ENCODE peak calls at places on chromosome 3, in seven cellular contexts. One of them, this sample, is unnamed.

GRCh38 chr3:66991478-66991877 is 6.6 kb upstream of the KBTBD8 start:
- DNase-seq in bronchial epithelial cell: peak
- DNase-seq in LNCaP clone FGC: no peak
- DNase-seq in B cell: no peak
- DNase-seq in GM10248: no peak
- DNase-seq in D721Med: peak
- DNase-seq in tibial artery: no peak
- DNase-seq in this sample: no peak

GRCh38 chr3:100715176-100715575 is 5.9 kb downstream of the TFG start:
- DNase-seq in bronchial epithelial cell: no peak
- DNase-seq in LNCaP clone FGC: no peak
- DNase-seq in B cell: no peak
- DNase-seq in GM10248: no peak
- DNase-seq in D721Med: no peak
- DNase-seq in tibial artery: no peak
- DNase-seq in this sample: no peak

GRCh38 chr3:141686477-141687280 is 51.4 kb upstream of the RNF7 start:
- DNase-seq in bronchial epithelial cell: peak
- DNase-seq in LNCaP clone FGC: no peak
- DNase-seq in B cell: no peak
- DNase-seq in GM10248: no peak
- DNase-seq in D721Med: no peak
- DNase-seq in tibial artery: peak
- DNase-seq in this sample: no peak

GRCh38 chr3:173225351-173225750 is 84.3 kb upstream of the SPATA16 start:
- DNase-seq in bronchial epithelial cell: no peak
- DNase-seq in LNCaP clone FGC: no peak
- DNase-seq in B cell: no peak
- DNase-seq in GM10248: no peak
- DNase-seq in D721Med: no peak
- DNase-seq in tibial artery: no peak
- DNase-seq in this sample: no peak

GRCh38 chr3:112738366-112738765 is 97.4 kb upstream of the CCDC80 start:
- DNase-seq in bronchial epithelial cell: peak
- DNase-seq in LNCaP clone FGC: no peak
- DNase-seq in B cell: no peak
- DNase-seq in GM10248: no peak
- DNase-seq in D721Med: no peak
- DNase-seq in tibial artery: no peak
- DNase-seq in this sample: no peak

GRCh38 chr3:97958396-97958795 is 13.8 kb downstream of the RIOX2 start:
- DNase-seq in bronchial epithelial cell: no peak
- DNase-seq in LNCaP clone FGC: no peak
- DNase-seq in B cell: no peak
- DNase-seq in GM10248: no peak
- DNase-seq in D721Med: no peak
- DNase-seq in tibial artery: no peak
- DNase-seq in this sample: no peak

GRCh38 chr3:69197922-69198540 is 75.6 kb upstream of the LMOD3 start:
- DNase-seq in bronchial epithelial cell: no peak
- DNase-seq in LNCaP clone FGC: no peak
- DNase-seq in B cell: no peak
- DNase-seq in GM10248: no peak
- DNase-seq in D721Med: no peak
- DNase-seq in tibial artery: no peak
- DNase-seq in this sample: no peak

GRCh38 chr3:194617827-194618226 is 15.4 kb downstream of the TMEM44 start:
- DNase-seq in bronchial epithelial cell: peak
- DNase-seq in LNCaP clone FGC: no peak
- DNase-seq in B cell: no peak
- DNase-seq in GM10248: no peak
- DNase-seq in D721Med: no peak
- DNase-seq in tibial artery: no peak
- DNase-seq in this sample: no peak

GRCh38 chr3:135170732-135171131 is 375.7 kb downstream of the EPHB1 start:
- DNase-seq in bronchial epithelial cell: no peak
- DNase-seq in LNCaP clone FGC: no peak
- DNase-seq in B cell: no peak
- DNase-seq in GM10248: no peak
- DNase-seq in D721Med: no peak
- DNase-seq in tibial artery: no peak
- DNase-seq in this sample: no peak

GRCh38 chr3:56881035-56881575 is 79.4 kb upstream of the ARHGEF3 start:
- DNase-seq in bronchial epithelial cell: peak
- DNase-seq in LNCaP clone FGC: no peak
- DNase-seq in B cell: no peak
- DNase-seq in GM10248: no peak
- DNase-seq in D721Med: no peak
- DNase-seq in tibial artery: no peak
- DNase-seq in this sample: no peak

GRCh38 chr3:169137943-169138342 is 525.6 kb downstream of the MECOM start:
- DNase-seq in bronchial epithelial cell: no peak
- DNase-seq in LNCaP clone FGC: no peak
- DNase-seq in B cell: no peak
- DNase-seq in GM10248: no peak
- DNase-seq in D721Med: no peak
- DNase-seq in tibial artery: no peak
- DNase-seq in this sample: no peak

GRCh38 chr3:62558549-62559112 is 185.3 kb upstream of the FEZF2 start:
- DNase-seq in bronchial epithelial cell: peak
- DNase-seq in LNCaP clone FGC: no peak
- DNase-seq in B cell: no peak
- DNase-seq in GM10248: peak
- DNase-seq in D721Med: no peak
- DNase-seq in tibial artery: no peak
- DNase-seq in this sample: peak

GRCh38 chr3:62562017-62562416 is 188.7 kb upstream of the FEZF2 start:
- DNase-seq in bronchial epithelial cell: peak
- DNase-seq in LNCaP clone FGC: no peak
- DNase-seq in B cell: no peak
- DNase-seq in GM10248: no peak
- DNase-seq in D721Med: no peak
- DNase-seq in tibial artery: no peak
- DNase-seq in this sample: no peak

GRCh38 chr3:62557983-62558382 is 184.6 kb upstream of the FEZF2 start:
- DNase-seq in bronchial epithelial cell: no peak
- DNase-seq in LNCaP clone FGC: no peak
- DNase-seq in B cell: no peak
- DNase-seq in GM10248: no peak
- DNase-seq in D721Med: no peak
- DNase-seq in tibial artery: no peak
- DNase-seq in this sample: no peak

GRCh38 chr3:62557450-62557849 is 184.1 kb upstream of the FEZF2 start:
- DNase-seq in bronchial epithelial cell: no peak
- DNase-seq in LNCaP clone FGC: no peak
- DNase-seq in B cell: no peak
- DNase-seq in GM10248: no peak
- DNase-seq in D721Med: no peak
- DNase-seq in tibial artery: no peak
- DNase-seq in this sample: no peak

GRCh38 chr3:62559831-62560445 is 186.6 kb upstream of the FEZF2 start:
- DNase-seq in bronchial epithelial cell: peak
- DNase-seq in LNCaP clone FGC: no peak
- DNase-seq in B cell: no peak
- DNase-seq in GM10248: no peak
- DNase-seq in D721Med: no peak
- DNase-seq in tibial artery: no peak
- DNase-seq in this sample: no peak
- TF ChIP-seq CTCF in bronchial epithelial cell: peak
- TF ChIP-seq CTCF in LNCaP clone FGC: peak
- TF ChIP-seq CTCF in B cell: no peak
- TF ChIP-seq CTCF in GM10248: peak
- TF ChIP-seq CTCF in D721Med: peak
- TF ChIP-seq CTCF in tibial artery: peak
- TF ChIP-seq CTCF in this sample: no peak

GRCh38 chr3:192090586-192090985 is 629.6 kb downstream of the PYDC2 start:
- DNase-seq in bronchial epithelial cell: no peak
- DNase-seq in LNCaP clone FGC: no peak
- DNase-seq in B cell: no peak
- DNase-seq in GM10248: no peak
- DNase-seq in D721Med: no peak
- DNase-seq in tibial artery: no peak
- DNase-seq in this sample: no peak

GRCh38 chr3:192092388-192093005 is 631.5 kb downstream of the PYDC2 start:
- DNase-seq in bronchial epithelial cell: no peak
- DNase-seq in LNCaP clone FGC: no peak
- DNase-seq in B cell: no peak
- DNase-seq in GM10248: no peak
- DNase-seq in D721Med: no peak
- DNase-seq in tibial artery: no peak
- DNase-seq in this sample: no peak

DNA sequence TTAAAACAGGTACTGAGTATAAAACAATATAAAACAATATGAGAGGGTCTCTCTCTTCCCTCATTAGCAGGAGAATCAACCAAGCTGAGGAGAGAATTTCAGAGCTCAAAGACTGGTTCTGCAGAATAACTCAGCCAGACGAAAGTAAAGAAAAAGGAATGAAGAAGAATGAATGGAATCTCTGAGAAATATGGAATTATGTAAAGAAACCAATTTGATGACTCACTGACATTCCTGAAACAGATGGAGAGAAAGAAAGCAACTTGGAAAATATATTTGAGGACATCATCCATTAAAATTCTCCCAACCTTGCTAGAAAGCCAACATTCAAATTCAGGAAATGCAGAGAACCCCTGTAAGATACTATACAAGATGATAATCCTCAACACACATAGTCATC is 630.9 kb downstream of the PYDC2 start:
- DNase-seq in bronchial epithelial cell: peak
- DNase-seq in LNCaP clone FGC: no peak
- DNase-seq in B cell: no peak
- DNase-seq in GM10248: no peak
- DNase-seq in D721Med: no peak
- DNase-seq in tibial artery: no peak
- DNase-seq in this sample: no peak
- TF ChIP-seq CTCF in bronchial epithelial cell: no peak
- TF ChIP-seq CTCF in LNCaP clone FGC: no peak
- TF ChIP-seq CTCF in B cell: no peak
- TF ChIP-seq CTCF in GM10248: no peak
- TF ChIP-seq CTCF in D721Med: no peak
- TF ChIP-seq CTCF in tibial artery: no peak
- TF ChIP-seq CTCF in this sample: no peak

DNA sequence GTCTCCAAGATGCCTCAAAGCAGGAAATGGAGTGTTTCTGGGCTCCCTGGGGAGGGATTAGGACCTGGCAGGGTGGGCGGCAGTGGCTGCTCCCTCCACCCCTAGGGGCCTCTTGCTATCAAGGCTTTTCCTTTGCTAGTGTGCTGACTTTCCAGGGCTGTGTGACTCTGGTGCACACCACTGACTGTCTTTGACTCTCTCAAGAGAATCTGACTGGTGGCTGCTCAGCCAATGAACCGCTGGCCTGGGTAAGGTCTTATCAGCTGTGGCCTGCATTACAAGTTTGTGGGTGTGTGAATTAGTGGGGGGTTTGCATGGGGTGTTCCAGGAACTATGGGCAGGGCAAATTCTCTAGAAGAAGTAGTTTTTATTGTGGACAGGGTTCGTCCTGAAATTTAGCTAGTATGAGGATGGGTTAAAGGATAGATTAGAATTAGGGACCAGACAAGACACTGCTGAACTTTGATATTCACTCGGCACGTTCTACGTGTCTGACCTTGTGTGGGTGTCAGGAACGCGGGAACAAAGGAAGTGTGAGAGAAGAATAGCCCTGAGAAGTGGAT is 29.5 kb downstream of the SIAH2 start:
- DNase-seq in bronchial epithelial cell: peak
- DNase-seq in LNCaP clone FGC: no peak
- DNase-seq in B cell: no peak
- DNase-seq in GM10248: no peak
- DNase-seq in D721Med: no peak
- DNase-seq in tibial artery: no peak
- DNase-seq in this sample: no peak
- TF ChIP-seq CTCF in bronchial epithelial cell: no peak
- TF ChIP-seq CTCF in LNCaP clone FGC: no peak
- TF ChIP-seq CTCF in B cell: no peak
- TF ChIP-seq CTCF in GM10248: no peak
- TF ChIP-seq CTCF in D721Med: no peak
- TF ChIP-seq CTCF in tibial artery: no peak
- TF ChIP-seq CTCF in this sample: no peak

GRCh38 chr3:12830785-12831581 is 10.4 kb downstream of the RPL32 start:
- DNase-seq in bronchial epithelial cell: no peak
- DNase-seq in LNCaP clone FGC: no peak
- DNase-seq in B cell: no peak
- DNase-seq in GM10248: no peak
- DNase-seq in D721Med: no peak
- DNase-seq in tibial artery: no peak
- DNase-seq in this sample: no peak

GRCh38 chr3:12829404-12829803 is 12.0 kb downstream of the RPL32 start:
- DNase-seq in bronchial epithelial cell: peak
- DNase-seq in LNCaP clone FGC: no peak
- DNase-seq in B cell: no peak
- DNase-seq in GM10248: no peak
- DNase-seq in D721Med: no peak
- DNase-seq in tibial artery: no peak
- DNase-seq in this sample: no peak

GRCh38 chr3:12831582-12831866 is 9.8 kb downstream of the RPL32 start:
- DNase-seq in bronchial epithelial cell: no peak
- DNase-seq in LNCaP clone FGC: no peak
- DNase-seq in B cell: no peak
- DNase-seq in GM10248: no peak
- DNase-seq in D721Med: no peak
- DNase-seq in tibial artery: no peak
- DNase-seq in this sample: no peak

GRCh38 chr3:12828751-12829150 is 12.6 kb downstream of the RPL32 start:
- DNase-seq in bronchial epithelial cell: peak
- DNase-seq in LNCaP clone FGC: no peak
- DNase-seq in B cell: no peak
- DNase-seq in GM10248: no peak
- DNase-seq in D721Med: no peak
- DNase-seq in tibial artery: no peak
- DNase-seq in this sample: no peak

DNA sequence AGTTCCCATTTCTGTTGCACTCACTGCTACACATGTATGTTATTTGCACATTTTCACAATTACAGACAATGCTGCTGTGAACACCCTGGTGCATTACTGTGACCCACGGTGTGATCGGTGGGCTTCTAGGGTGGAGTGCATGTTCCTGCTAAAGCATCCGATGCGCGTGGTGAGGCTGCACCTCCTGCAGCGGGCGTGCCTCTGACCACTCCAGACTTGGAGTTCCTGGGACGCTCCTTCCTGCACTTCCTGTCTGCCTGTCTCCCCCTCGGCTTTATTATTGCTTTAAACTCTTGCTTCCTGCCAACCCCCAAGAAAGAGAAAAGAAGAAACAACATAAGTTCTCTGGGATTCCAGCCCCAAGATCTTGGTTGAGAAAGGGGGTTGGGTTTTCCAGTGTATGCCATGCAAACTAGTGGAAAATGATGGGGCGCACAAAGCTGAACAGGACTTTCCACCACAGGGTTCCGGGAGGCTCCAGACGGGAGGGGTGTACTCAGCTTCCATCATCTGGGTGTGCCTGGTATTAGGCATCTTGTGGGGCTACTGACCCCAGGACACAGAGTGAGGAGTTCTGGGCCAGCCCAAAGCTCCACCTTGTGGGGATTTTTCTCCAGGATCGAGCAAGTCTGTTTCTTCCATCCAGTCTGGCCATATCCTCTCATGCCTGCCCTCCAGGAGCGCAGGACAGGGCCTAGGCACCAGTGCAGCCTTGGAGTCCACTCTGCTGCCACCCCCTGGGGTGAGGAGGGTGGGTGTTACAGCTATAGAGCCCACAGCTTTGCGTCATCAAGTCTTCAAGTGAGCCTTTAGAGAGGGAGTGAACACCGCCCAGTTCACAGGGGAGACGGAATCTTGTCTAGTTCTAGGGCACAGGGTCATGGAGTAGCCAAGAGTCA is 11.2 kb downstream of the RPL32 start:
- DNase-seq in bronchial epithelial cell: peak
- DNase-seq in LNCaP clone FGC: no peak
- DNase-seq in B cell: no peak
- DNase-seq in GM10248: no peak
- DNase-seq in D721Med: no peak
- DNase-seq in tibial artery: no peak
- DNase-seq in this sample: no peak
- TF ChIP-seq CTCF in bronchial epithelial cell: no peak
- TF ChIP-seq CTCF in LNCaP clone FGC: peak
- TF ChIP-seq CTCF in B cell: no peak
- TF ChIP-seq CTCF in GM10248: no peak
- TF ChIP-seq CTCF in D721Med: peak
- TF ChIP-seq CTCF in tibial artery: no peak
- TF ChIP-seq CTCF in this sample: no peak